ENCODE peak calls at places on chromosomes 13 and 19, in five cellular contexts. One of them, this sample, is unnamed.

GRCh38 chr13:107587681-107588080 is 627.7 kb downstream of the LIG4 start:
- DNase-seq in esophagus squamous epithelium: no peak
- DNase-seq in ecto neural progenitor cell: no peak
- DNase-seq in EL: no peak
- DNase-seq in right cardiac atrium: no peak
- DNase-seq in this sample: no peak

GRCh38 chr13:111165189-111165588 is 50.1 kb downstream of the ARHGEF7 start:
- DNase-seq in esophagus squamous epithelium: no peak
- DNase-seq in ecto neural progenitor cell: no peak
- DNase-seq in EL: no peak
- DNase-seq in right cardiac atrium: no peak
- DNase-seq in this sample: no peak

GRCh38 chr13:66154981-66155380 is 1075.2 kb downstream of the PCDH9 start:
- DNase-seq in esophagus squamous epithelium: no peak
- DNase-seq in ecto neural progenitor cell: no peak
- DNase-seq in EL: peak
- DNase-seq in right cardiac atrium: no peak
- DNase-seq in this sample: no peak

GRCh38 chr13:113216165-113217056 is 7.0 kb downstream of the CUL4A start:
- DNase-seq in esophagus squamous epithelium: no peak
- DNase-seq in ecto neural progenitor cell: no peak
- DNase-seq in EL: peak
- DNase-seq in right cardiac atrium: peak
- DNase-seq in this sample: peak

GRCh38 chr19:14394167-14394566 is 12.9 kb downstream of the ADGRE5 start:
- DNase-seq in esophagus squamous epithelium: no peak
- DNase-seq in ecto neural progenitor cell: no peak
- DNase-seq in EL: no peak
- DNase-seq in right cardiac atrium: no peak
- DNase-seq in this sample: no peak

GRCh38 chr19:44758596-44758995 is 10.1 kb downstream of the BCL3 start:
- DNase-seq in esophagus squamous epithelium: no peak
- DNase-seq in ecto neural progenitor cell: no peak
- DNase-seq in EL: no peak
- DNase-seq in right cardiac atrium: peak
- DNase-seq in this sample: no peak

GRCh38 chr19:7596191-7596937 is 701 bp downstream of the CAMSAP3 start:
- DNase-seq in esophagus squamous epithelium: no peak
- DNase-seq in ecto neural progenitor cell: no peak
- DNase-seq in EL: no peak
- DNase-seq in right cardiac atrium: no peak
- DNase-seq in this sample: no peak

GRCh38 chr13:35475960-35476943 is at the start of gene MAB21L1:
- DNase-seq in esophagus squamous epithelium: no peak
- DNase-seq in ecto neural progenitor cell: peak
- DNase-seq in EL: peak
- DNase-seq in right cardiac atrium: peak
- DNase-seq in this sample: no peak

GRCh38 chr19:46927106-46927505 is 66.3 kb downstream of the ARHGAP35 start:
- DNase-seq in esophagus squamous epithelium: no peak
- DNase-seq in ecto neural progenitor cell: no peak
- DNase-seq in EL: no peak
- DNase-seq in right cardiac atrium: no peak
- DNase-seq in this sample: peak

GRCh38 chr13:70034280-70034679 is 73.3 kb upstream of the ATXN8OS start:
- DNase-seq in esophagus squamous epithelium: no peak
- DNase-seq in ecto neural progenitor cell: no peak
- DNase-seq in EL: no peak
- DNase-seq in right cardiac atrium: no peak
- DNase-seq in this sample: no peak

GRCh38 chr13:24742986-24743385 is 21.0 kb upstream of the RNF17 start:
- DNase-seq in esophagus squamous epithelium: no peak
- DNase-seq in ecto neural progenitor cell: no peak
- DNase-seq in EL: no peak
- DNase-seq in right cardiac atrium: no peak
- DNase-seq in this sample: no peak

GRCh38 chr13:76245216-76245615 is 609.1 kb downstream of the LMO7 start:
- DNase-seq in esophagus squamous epithelium: no peak
- DNase-seq in ecto neural progenitor cell: no peak
- DNase-seq in EL: no peak
- DNase-seq in right cardiac atrium: no peak
- DNase-seq in this sample: no peak

GRCh38 chr13:79226250-79226649 is 179.8 kb downstream of the RBM26 start:
- DNase-seq in esophagus squamous epithelium: no peak
- DNase-seq in ecto neural progenitor cell: no peak
- DNase-seq in EL: no peak
- DNase-seq in right cardiac atrium: no peak
- DNase-seq in this sample: no peak

GRCh38 chr13:113642563-113642962 is 15.4 kb downstream of the ATP4B start:
- DNase-seq in esophagus squamous epithelium: no peak
- DNase-seq in ecto neural progenitor cell: no peak
- DNase-seq in EL: no peak
- DNase-seq in right cardiac atrium: no peak
- DNase-seq in this sample: no peak

GRCh38 chr19:12737666-12738351 is 512 bp downstream of the GET3 start:
- DNase-seq in esophagus squamous epithelium: no peak
- DNase-seq in ecto neural progenitor cell: no peak
- DNase-seq in EL: no peak
- DNase-seq in right cardiac atrium: peak
- DNase-seq in this sample: no peak

GRCh38 chr13:59533561-59534337 is 630.0 kb downstream of the DIAPH3 start:
- DNase-seq in esophagus squamous epithelium: no peak
- DNase-seq in ecto neural progenitor cell: no peak
- DNase-seq in EL: peak
- DNase-seq in right cardiac atrium: no peak
- DNase-seq in this sample: peak

GRCh38 chr13:31945202-31945978 is 86.2 kb upstream of the FRY start:
- DNase-seq in esophagus squamous epithelium: no peak
- DNase-seq in ecto neural progenitor cell: peak
- DNase-seq in EL: peak
- DNase-seq in right cardiac atrium: peak
- DNase-seq in this sample: peak